ENCODE peak calls at places on chromosomes 7 and 10, in four cellular contexts. R is GM12865, M is right lobe of liver, Y is HCT116. G is an unnamed sample.

GRCh38 chr7:118003438-118003837 is 130.2 kb upstream of the CTTNBP2 start:
- DNase-seq in R (no peak), M (no peak), Y (no peak), G (no peak)

GRCh38 chr7:102925962-102926825 is 13.4 kb downstream of the LRRC17 start:
- DNase-seq in R (no peak), M (no peak), Y (no peak), G (no peak)

GRCh38 chr10:1412531-1413189 is 324.7 kb downstream of the ADARB2 start:
- DNase-seq in R (no peak), M (no peak), Y (no peak), G (peak)

GRCh38 chr10:86170255-86171153 is 196.1 kb downstream of the GRID1 start:
- DNase-seq in R (peak), M (no peak), Y (no peak), G (no peak)

GRCh38 chr10:13219685-13220670 is 14.2 kb downstream of the UCMA start:
- DNase-seq in R (peak), M (peak), Y (peak), G (no peak)

GRCh38 chr10:132429281-132430230 is 32.6 kb downstream of the PWWP2B start:
- DNase-seq in R (no peak), M (no peak), Y (no peak), G (no peak)

GRCh38 chr7:10956528-10956927 is 17.1 kb upstream of the PHF14 start:
- DNase-seq in R (no peak), M (no peak), Y (no peak), G (no peak)

GRCh38 chr10:126935263-126935946 is 30.2 kb downstream of the DOCK1 start:
- DNase-seq in R (no peak), M (no peak), Y (no peak), G (peak)

GRCh38 chr10:73850863-73851461 is 23.4 kb downstream of the CAMK2G start:
- DNase-seq in R (no peak), M (no peak), Y (no peak), G (peak)

GRCh38 chr7:98879198-98879988 is 1.1 kb downstream of the TRRAP start:
- DNase-seq in R (peak), M (peak), Y (peak), G (no peak)

GRCh38 chr10:49738616-49739360 is 23.3 kb downstream of the OGDHL start:
- DNase-seq in R (no peak), M (no peak), Y (no peak), G (no peak)

GRCh38 chr10:71795248-71795647 is 21.9 kb upstream of the VSIR start:
- DNase-seq in R (no peak), M (no peak), Y (no peak), G (no peak)

GRCh38 chr10:23412223-23412622 is 26.7 kb upstream of the OTUD1 start:
- DNase-seq in R (peak), M (no peak), Y (no peak), G (no peak)

GRCh38 chr10:78581133-78581694 is 487.6 kb upstream of the ZMIZ1 start:
- DNase-seq in R (no peak), M (no peak), Y (no peak), G (no peak)

GRCh38 chr10:132758867-132759266 is 27.1 kb downstream of the NKX6-2 start:
- DNase-seq in R (no peak), M (no peak), Y (no peak), G (no peak)

GRCh38 chr7:99249985-99250575 is 22.6 kb upstream of the MYH16 start:
- DNase-seq in R (no peak), M (no peak), Y (no peak), G (no peak)

GRCh38 chr7:14000247-14000646 is 10.8 kb upstream of the ETV1 start:
- DNase-seq in R (peak), M (no peak), Y (no peak), G (no peak)

GRCh38 chr10:79274279-79275104 is 72.8 kb upstream of the PPIF start:
- DNase-seq in R (no peak), M (peak), Y (no peak), G (no peak)

GRCh38 chr10:124436191-124436638 is 13.6 kb downstream of the NKX1-2 start:
- DNase-seq in R (peak), M (no peak), Y (no peak), G (no peak)

GRCh38 chr10:48526371-48526821 is 78.5 kb downstream of the ARHGAP22 start:
- DNase-seq in R (no peak), M (no peak), Y (no peak), G (no peak)

GRCh38 chr10:45463244-45464116 is 89.5 kb downstream of the ALOX5 start:
- DNase-seq in R (no peak), M (no peak), Y (no peak), G (peak)

GRCh38 chr10:14296081-14296709 is 34.5 kb downstream of the FRMD4A start:
- DNase-seq in R (no peak), M (peak), Y (no peak), G (no peak)

GRCh38 chr10:104650072-104650471 is 9.0 kb downstream of the SORCS3 start:
- DNase-seq in R (no peak), M (no peak), Y (no peak), G (no peak)

GRCh38 chr10:100481462-100482081 is 18.8 kb downstream of the WNT8B start:
- DNase-seq in R (peak), M (peak), Y (peak), G (no peak)

GRCh38 chr7:1200045-1200444 is 32.6 kb upstream of the UNCX start:
- DNase-seq in R (no peak), M (no peak), Y (no peak), G (no peak)

GRCh38 chr7:123538189-123538714 is 3.9 kb upstream of the IQUB start:
- DNase-seq in R (no peak), M (no peak), Y (peak), G (no peak)

GRCh38 chr7:131919920-131920709 is 363.7 kb upstream of the PODXL start:
- DNase-seq in R (peak), M (no peak), Y (no peak), G (no peak)

GRCh38 chr7:133491846-133492652 is 239.2 kb downstream of the EXOC4 start:
- DNase-seq in R (no peak), M (no peak), Y (no peak), G (no peak)

GRCh38 chr10:78849115-78849514 is 219.7 kb upstream of the ZMIZ1 start:
- DNase-seq in R (no peak), M (no peak), Y (no peak), G (no peak)

GRCh38 chr7:100489824-100490223 is 6.1 kb downstream of the NYAP1 start:
- DNase-seq in R (peak), M (no peak), Y (no peak), G (no peak)

GRCh38 chr10:93076871-93077270 is 3.2 kb downstream of the CYP26A1 start:
- DNase-seq in R (no peak), M (no peak), Y (no peak), G (no peak)

GRCh38 chr10:86943316-86944030 is 13.9 kb downstream of the MMRN2 start:
- DNase-seq in R (no peak), M (peak), Y (no peak), G (peak)

GRCh38 chr7:31896929-31897328 is 173.3 kb downstream of the PDE1C start:
- DNase-seq in R (no peak), M (no peak), Y (no peak), G (no peak)

GRCh38 chr10:103872137-103872933 is 17.0 kb upstream of the SH3PXD2A start:
- DNase-seq in R (no peak), M (no peak), Y (no peak), G (no peak)

GRCh38 chr10:5766189-5766588 is 47.0 kb downstream of the GDI2 start:
- DNase-seq in R (no peak), M (no peak), Y (no peak), G (no peak)

GRCh38 chr10:122558452-122558851 is 2.1 kb upstream of the DMBT1 start:
- DNase-seq in R (no peak), M (no peak), Y (no peak), G (no peak)

GRCh38 chr10:122561212-122561611 is 658 bp downstream of the DMBT1 start:
- DNase-seq in R (no peak), M (no peak), Y (no peak), G (no peak)

DNA sequence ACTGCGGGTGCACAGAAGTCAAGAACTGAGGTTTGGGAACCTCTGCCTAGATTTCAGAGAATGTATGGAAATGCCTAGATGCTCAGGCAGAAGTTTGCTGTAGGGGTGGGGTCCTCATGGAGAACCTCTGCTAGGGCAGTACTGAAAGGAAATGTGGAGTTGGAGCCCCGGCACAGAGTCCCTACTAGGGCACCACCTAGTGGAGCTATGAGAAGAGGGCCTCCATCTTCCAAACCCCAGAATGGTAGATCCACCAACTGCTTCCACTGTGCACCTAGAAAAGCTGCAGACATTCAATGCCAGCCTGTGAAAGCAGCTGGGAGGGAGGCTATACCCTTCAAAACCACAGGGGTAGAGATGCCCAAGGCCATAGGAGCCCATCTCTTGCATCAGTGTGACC is 1336.0 kb upstream of the CELF2 start:
- DNase-seq in R (peak), M (no peak), Y (no peak), G (no peak)
- TF ChIP-seq CTCF in R (peak), M (no peak), Y (no peak), G (peak)

DNA sequence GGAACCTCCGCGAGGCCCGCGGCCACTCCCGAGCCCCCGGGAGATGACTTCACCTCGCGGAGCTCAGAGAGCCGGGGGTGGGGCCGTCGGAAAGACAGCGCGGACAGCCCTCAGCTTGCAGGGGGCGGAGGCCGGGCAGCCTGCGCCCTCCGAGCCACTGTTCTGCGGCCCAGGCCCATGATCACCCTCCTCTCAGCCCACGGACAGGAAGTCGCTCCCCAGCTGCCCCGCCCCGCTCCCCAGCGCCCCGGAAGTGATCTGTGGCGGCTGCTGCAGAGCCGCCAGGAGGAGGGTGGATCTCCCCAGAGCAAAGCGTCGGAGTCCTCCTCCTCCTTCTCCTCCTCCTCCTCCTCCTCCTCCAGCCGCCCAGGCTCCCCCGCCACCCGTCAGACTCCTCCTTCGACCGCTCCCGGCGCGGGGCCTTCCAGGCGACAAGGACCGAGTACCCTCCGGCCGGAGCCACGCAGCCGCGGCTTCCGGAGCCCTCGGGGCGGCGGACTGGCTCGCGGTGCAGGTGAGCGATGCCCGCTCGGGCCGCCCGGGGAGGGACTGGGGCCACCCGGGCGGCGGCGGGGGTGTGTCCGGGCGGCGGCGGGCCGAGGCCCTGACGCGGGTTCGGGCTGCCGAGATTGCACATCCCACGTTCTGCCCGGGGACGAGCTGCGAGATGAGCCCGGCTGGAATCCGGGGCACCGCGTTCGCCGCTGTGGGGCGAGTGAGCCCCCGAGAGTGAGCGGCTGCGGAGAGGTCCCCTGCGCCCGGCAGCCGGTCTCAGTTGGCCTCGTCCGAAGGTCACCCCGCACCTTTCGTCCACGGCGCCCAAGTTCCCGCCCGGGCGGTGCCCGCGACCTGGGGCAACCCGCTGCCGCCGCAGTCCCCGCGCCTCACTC is at the start of gene RALA:
- DNase-seq in R (peak), M (peak), Y (peak), G (peak)
- TF ChIP-seq CTCF in R (no peak), M (no peak), Y (no peak), G (peak)

DNA sequence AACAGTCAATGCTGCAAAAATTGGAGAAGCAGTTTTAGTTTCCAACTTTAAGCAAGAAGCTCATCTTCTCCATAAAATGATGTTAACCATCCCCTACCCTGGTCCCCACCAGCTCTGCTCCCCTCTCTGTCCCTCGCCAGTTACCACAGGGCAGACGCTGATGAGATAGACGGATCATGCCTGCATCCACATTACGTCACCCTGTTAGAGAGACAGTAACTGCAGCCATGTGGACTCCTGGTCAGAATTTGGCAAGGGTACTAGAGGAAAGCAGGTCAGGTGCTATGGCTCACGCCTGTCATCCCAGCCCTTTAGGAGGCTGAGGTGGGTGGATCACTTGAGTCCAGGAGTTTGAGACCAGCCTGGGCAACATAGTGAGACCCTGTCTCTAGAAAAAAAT is 81.9 kb upstream of the FZD8 start:
- DNase-seq in R (no peak), M (no peak), Y (no peak), G (no peak)
- TF ChIP-seq CTCF in R (no peak), M (no peak), Y (no peak), G (no peak)

GRCh38 chr10:125742465-125742864 is 23.0 kb downstream of the EDRF1 start:
- DNase-seq in R (no peak), M (no peak), Y (no peak), G (no peak)
- TF ChIP-seq CTCF in R (no peak), M (no peak), Y (peak), G (peak)